ENCODE peak calls at places on chromosome 7, in ten cellular contexts. F is cardiac muscle cell; B is transverse colon; Q is Peyer's patch; T is fibroblast of pulmonary artery; N is left ventricle myocardium inferior; X is heart left ventricle; O is CD8-positive, alpha-beta T cell; D is bronchial epithelial cell; A is AG04450. I is an unnamed sample.

GRCh38 chr7:50822716-50823115 is 40.0 kb upstream of the GRB10 start:
- DNase-seq in F (no peak), B (no peak), Q (no peak), T (peak), N (no peak), X (no peak), O (no peak), D (no peak), A (no peak), I (peak)

GRCh38 chr7:138886501-138886917 is 88.5 kb upstream of the ATP6V0A4 start:
- DNase-seq in F (peak), B (no peak), Q (no peak), T (peak), N (no peak), X (peak), O (no peak), D (peak), A (peak), I (peak)

GRCh38 chr7:29318853-29319718 is 124.5 kb downstream of the CHN2 start:
- DNase-seq in F (no peak), B (no peak), Q (no peak), T (no peak), N (no peak), X (no peak), O (no peak), D (no peak), A (no peak), I (no peak)

GRCh38 chr7:28272461-28272877 is 91.9 kb upstream of the JAZF1 start:
- DNase-seq in F (peak), B (peak), Q (peak), T (peak), N (peak), X (peak), O (peak), D (peak), A (peak), I (peak)

GRCh38 chr7:20152057-20152456 is 65.1 kb downstream of the MACC1 start:
- DNase-seq in F (no peak), B (no peak), Q (no peak), T (no peak), N (no peak), X (no peak), O (no peak), D (no peak), A (no peak), I (no peak)

GRCh38 chr7:174704-175103 is 17.7 kb upstream of the FAM20C start:
- DNase-seq in F (no peak), B (no peak), Q (no peak), T (no peak), N (no peak), X (no peak), O (no peak), D (no peak), A (no peak), I (no peak)

GRCh38 chr7:17991866-17992648 is 35.6 kb downstream of the PRPS1L1 start:
- DNase-seq in F (peak), B (peak), Q (no peak), T (no peak), N (no peak), X (no peak), O (no peak), D (no peak), A (no peak), I (no peak)

GRCh38 chr7:75756340-75757297 is 15.4 kb downstream of the CCL26 start:
- DNase-seq in F (peak), B (no peak), Q (no peak), T (peak), N (no peak), X (no peak), O (no peak), D (peak), A (no peak), I (peak)

GRCh38 chr7:73387908-73388414 is 45.6 kb upstream of the FZD9 start:
- DNase-seq in F (no peak), B (no peak), Q (no peak), T (no peak), N (no peak), X (no peak), O (no peak), D (no peak), A (no peak), I (no peak)

GRCh38 chr7:43196379-43196778 is 83.9 kb downstream of the HECW1 start:
- DNase-seq in F (no peak), B (no peak), Q (no peak), T (no peak), N (no peak), X (no peak), O (no peak), D (peak), A (no peak), I (peak)
- H3K4me3 ChIP-seq in F (no peak), B (no peak), Q (no peak), T (no peak), N (no peak), X (no peak), O (no peak), D (no peak), A (no peak), I (no peak)

GRCh38 chr7:24821045-24821853 is 64.0 kb upstream of the GSDME start:
- DNase-seq in F (no peak), B (peak), Q (peak), T (peak), N (peak), X (peak), O (peak), D (peak), A (peak), I (peak)
- TF ChIP-seq CTCF in F (peak), B (peak), Q (no peak), T (peak), N (peak), X (no peak), O (no peak), D (peak), A (peak), I (peak)

GRCh38 chr7:137440434-137440830 is 96.9 kb upstream of the PTN start:
- DNase-seq in F (no peak), B (no peak), Q (no peak), T (no peak), N (no peak), X (no peak), O (no peak), D (no peak), A (no peak), I (no peak)
- H3K4me3 ChIP-seq in F (no peak), B (no peak), Q (no peak), T (no peak), N (no peak), X (no peak), O (no peak), D (no peak), A (no peak), I (no peak)

GRCh38 chr7:157253850-157254249 is 83.0 kb upstream of the DNAJB6 start:
- DNase-seq in F (no peak), B (peak), Q (no peak), T (no peak), N (peak), X (peak), O (no peak), D (peak), A (no peak), I (no peak)
- TF ChIP-seq CTCF in F (no peak), B (no peak), Q (no peak), T (no peak), N (peak), X (peak), O (no peak), D (peak), A (no peak), I (no peak)

DNA sequence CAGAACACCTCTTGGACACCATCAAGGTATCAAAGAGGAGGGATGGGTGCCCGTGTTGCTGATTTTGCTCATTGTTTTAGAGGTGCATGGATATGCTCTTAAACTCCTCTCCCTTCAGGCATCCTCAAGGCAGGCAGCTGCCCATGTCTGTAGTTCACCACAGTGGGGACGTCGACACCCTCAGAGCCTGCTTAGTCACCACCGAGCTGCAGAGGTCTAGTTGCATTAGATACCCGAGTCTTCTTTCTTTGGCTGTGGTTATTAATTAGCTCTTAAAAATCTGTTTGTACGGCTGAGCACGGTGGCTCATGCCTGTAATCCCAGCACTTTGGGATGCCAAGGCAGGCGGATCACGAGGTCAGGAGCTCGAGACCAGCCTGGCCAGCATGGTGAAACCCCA is 24.7 kb upstream of the TSPAN13 start:
- DNase-seq in F (no peak), B (no peak), Q (no peak), T (no peak), N (no peak), X (no peak), O (no peak), D (no peak), A (no peak), I (no peak)
- H3K4me3 ChIP-seq in F (no peak), B (no peak), Q (no peak), T (no peak), N (no peak), X (no peak), O (no peak), D (no peak), A (no peak), I (no peak)

DNA sequence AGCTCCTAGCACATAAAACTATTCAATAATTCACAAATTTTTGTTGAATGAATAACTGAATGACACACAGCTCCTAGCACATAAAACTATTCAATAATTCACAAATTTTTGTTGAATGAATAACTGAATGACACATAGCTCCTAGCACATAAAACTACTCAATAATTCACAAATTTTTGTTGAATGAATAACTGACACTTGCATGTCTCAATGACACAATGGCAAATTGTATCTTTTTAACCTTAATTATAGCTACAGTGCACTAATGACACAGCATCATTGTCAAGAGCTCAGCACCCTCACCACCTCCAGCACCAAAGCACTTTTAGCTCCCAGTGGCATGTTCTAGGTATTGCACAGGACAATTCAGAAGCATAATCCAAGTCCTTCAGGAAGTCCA is 131.6 kb downstream of the PDE1C start:
- DNase-seq in F (no peak), B (no peak), Q (no peak), T (no peak), N (no peak), X (no peak), O (no peak), D (peak), A (no peak), I (peak)
- TF ChIP-seq CTCF in F (no peak), B (no peak), Q (no peak), T (peak), N (peak), X (no peak), O (no peak), D (no peak), A (no peak), I (peak)

GRCh38 chr7:122140918-122141317 is 3.1 kb downstream of the AASS start:
- DNase-seq in F (no peak), B (no peak), Q (no peak), T (no peak), N (no peak), X (no peak), O (no peak), D (no peak), A (no peak), I (no peak)

GRCh38 chr7:122145937-122146336 is 1.9 kb upstream of the AASS start:
- DNase-seq in F (peak), B (no peak), Q (no peak), T (no peak), N (no peak), X (no peak), O (no peak), D (no peak), A (no peak), I (no peak)

GRCh38 chr7:122148081-122148480 is 4.0 kb upstream of the AASS start:
- DNase-seq in F (no peak), B (no peak), Q (no peak), T (no peak), N (no peak), X (no peak), O (no peak), D (no peak), A (no peak), I (no peak)

GRCh38 chr7:122143751-122144711 is at the start of gene AASS:
- DNase-seq in F (peak), B (peak), Q (peak), T (peak), N (peak), X (peak), O (peak), D (peak), A (peak), I (peak)

DNA sequence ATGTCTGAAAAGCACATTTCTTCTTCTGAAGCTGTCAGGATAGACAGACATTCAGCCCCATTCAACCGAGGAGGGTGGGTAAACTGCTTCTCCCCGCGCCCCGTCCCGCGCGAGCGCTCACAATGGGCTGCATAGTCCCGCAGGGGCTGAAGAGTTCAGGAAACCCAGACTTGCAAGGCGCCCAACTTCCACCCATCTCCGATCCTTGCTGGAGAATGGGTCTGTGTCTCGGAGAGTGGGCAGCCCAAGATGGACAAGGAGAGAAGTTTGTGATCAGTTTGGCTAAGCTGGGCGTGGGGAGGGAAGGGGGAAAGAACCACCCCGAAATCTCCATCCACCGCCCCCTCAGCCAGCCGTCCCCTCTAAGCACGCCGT is 686 bp downstream of the AASS start:
- DNase-seq in F (peak), B (peak), Q (peak), T (peak), N (peak), X (peak), O (peak), D (no peak), A (no peak), I (peak)
- H3K4me3 ChIP-seq in F (peak), B (peak), Q (peak), T (peak), N (peak), X (peak), O (peak), D (peak), A (peak), I (peak)

GRCh38 chr7:71361633-71362032 is 229.7 kb downstream of the GALNT17 start:
- DNase-seq in F (peak), B (no peak), Q (no peak), T (no peak), N (no peak), X (no peak), O (no peak), D (no peak), A (no peak), I (no peak)

GRCh38 chr7:71363223-71363622 is 231.3 kb downstream of the GALNT17 start:
- DNase-seq in F (no peak), B (no peak), Q (no peak), T (no peak), N (no peak), X (no peak), O (no peak), D (no peak), A (no peak), I (no peak)

GRCh38 chr7:71363627-71364026 is 231.7 kb downstream of the GALNT17 start:
- DNase-seq in F (no peak), B (no peak), Q (no peak), T (no peak), N (no peak), X (no peak), O (no peak), D (no peak), A (no peak), I (no peak)

GRCh38 chr7:71364559-71364958 is 232.6 kb downstream of the GALNT17 start:
- DNase-seq in F (no peak), B (no peak), Q (no peak), T (no peak), N (no peak), X (no peak), O (no peak), D (no peak), A (no peak), I (no peak)
- TF ChIP-seq CTCF in F (no peak), B (no peak), Q (no peak), T (no peak), N (no peak), X (no peak), O (no peak), D (no peak), A (no peak), I (no peak)

GRCh38 chr7:134780166-134780853 is 876 bp downstream of the CALD1 start:
- DNase-seq in F (peak), B (no peak), Q (no peak), T (peak), N (no peak), X (no peak), O (no peak), D (no peak), A (no peak), I (no peak)

GRCh38 chr7:134778941-134779740 is at the start of gene CALD1:
- DNase-seq in F (peak), B (peak), Q (peak), T (peak), N (peak), X (peak), O (no peak), D (peak), A (peak), I (peak)

GRCh38 chr7:134779741-134780065 is 269 bp downstream of the CALD1 start:
- DNase-seq in F (no peak), B (no peak), Q (no peak), T (no peak), N (no peak), X (no peak), O (no peak), D (no peak), A (no peak), I (no peak)

GRCh38 chr7:134782121-134782623 is 2.7 kb downstream of the CALD1 start:
- DNase-seq in F (no peak), B (no peak), Q (no peak), T (peak), N (no peak), X (no peak), O (no peak), D (peak), A (no peak), I (peak)

DNA sequence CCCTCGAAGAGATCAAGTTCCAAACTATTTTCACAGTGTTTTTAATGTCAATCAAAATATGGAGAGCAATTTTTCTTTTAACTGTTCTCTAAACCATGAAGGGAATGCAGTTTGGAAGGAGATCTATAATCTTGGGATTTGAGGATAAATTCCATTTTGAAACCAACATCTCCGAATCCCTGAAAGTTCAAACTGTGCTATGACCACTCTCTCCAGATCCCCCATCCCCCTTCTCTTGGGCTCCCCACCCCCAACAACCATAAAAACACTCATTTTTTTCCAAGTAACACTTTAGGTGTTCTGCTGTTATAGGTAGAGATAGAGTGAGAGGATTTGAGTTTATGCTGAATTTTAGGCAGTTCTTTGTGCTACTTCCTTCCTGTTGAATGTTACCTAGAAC is 1.7 kb downstream of the CALD1 start:
- DNase-seq in F (no peak), B (no peak), Q (no peak), T (peak), N (no peak), X (no peak), O (no peak), D (no peak), A (no peak), I (no peak)
- H3K4me3 ChIP-seq in F (peak), B (peak), Q (peak), T (peak), N (peak), X (peak), O (no peak), D (peak), A (peak), I (peak)

GRCh38 chr7:99386584-99387238 is 12.2 kb downstream of the ARPC1B start:
- DNase-seq in F (no peak), B (no peak), Q (no peak), T (peak), N (no peak), X (no peak), O (no peak), D (no peak), A (no peak), I (peak)

GRCh38 chr7:99389772-99390171 is 15.2 kb downstream of the ARPC1B start:
- DNase-seq in F (no peak), B (no peak), Q (no peak), T (no peak), N (no peak), X (no peak), O (no peak), D (no peak), A (no peak), I (no peak)

GRCh38 chr7:99385564-99385963 is 11.0 kb downstream of the ARPC1B start:
- DNase-seq in F (no peak), B (no peak), Q (no peak), T (no peak), N (no peak), X (no peak), O (no peak), D (no peak), A (no peak), I (no peak)

GRCh38 chr7:99390941-99391602 is 16.5 kb downstream of the ARPC1B start:
- DNase-seq in F (no peak), B (no peak), Q (no peak), T (no peak), N (no peak), X (no peak), O (no peak), D (no peak), A (no peak), I (no peak)

DNA sequence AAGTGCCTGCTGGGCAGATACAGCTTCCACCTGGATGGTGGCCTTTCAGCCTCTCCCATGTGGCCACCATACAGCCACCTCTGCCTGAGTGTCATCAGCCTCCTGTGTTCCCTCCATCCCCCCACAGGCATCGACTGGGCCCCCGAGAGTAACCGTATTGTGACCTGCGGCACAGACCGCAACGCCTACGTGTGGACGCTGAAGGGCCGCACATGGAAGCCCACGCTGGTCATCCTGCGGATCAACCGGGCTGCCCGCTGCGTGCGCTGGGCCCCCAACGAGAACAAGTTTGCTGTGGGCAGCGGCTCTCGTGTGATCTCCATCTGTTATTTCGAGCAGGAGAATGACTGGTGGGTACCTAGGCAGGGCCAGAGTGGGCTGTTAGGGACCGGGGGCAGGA is 13.4 kb downstream of the ARPC1B start:
- DNase-seq in F (no peak), B (no peak), Q (no peak), T (no peak), N (no peak), X (no peak), O (no peak), D (no peak), A (no peak), I (no peak)
- TF ChIP-seq CTCF in F (no peak), B (no peak), Q (no peak), T (no peak), N (no peak), X (no peak), O (no peak), D (no peak), A (no peak), I (no peak)

I was measured in AG10803.